ENCODE peak calls at places on chromosomes 5 and 9, in seven cellular contexts. One of them, this sample, is unnamed.

GRCh38 chr5:136182618-136183017 is 10.3 kb downstream of the SMIM32 start:
- DNase-seq in neural progenitor cell: no peak
- DNase-seq in GM23338: no peak
- DNase-seq in hepatocyte: no peak
- DNase-seq in MM.1S: no peak
- DNase-seq in HCT116: no peak
- DNase-seq in neuronal stem cell: no peak
- DNase-seq in this sample: no peak

GRCh38 chr9:115058684-115059315 is 59.2 kb downstream of the TNC start:
- DNase-seq in neural progenitor cell: no peak
- DNase-seq in GM23338: no peak
- DNase-seq in hepatocyte: no peak
- DNase-seq in MM.1S: no peak
- DNase-seq in HCT116: no peak
- DNase-seq in neuronal stem cell: no peak
- DNase-seq in this sample: no peak

GRCh38 chr5:76372320-76373054 is 30.6 kb upstream of the IQGAP2 start:
- DNase-seq in neural progenitor cell: no peak
- DNase-seq in GM23338: no peak
- DNase-seq in hepatocyte: peak
- DNase-seq in MM.1S: no peak
- DNase-seq in HCT116: peak
- DNase-seq in neuronal stem cell: no peak
- DNase-seq in this sample: no peak

GRCh38 chr9:69155341-69156030 is 18.6 kb upstream of the TJP2 start:
- DNase-seq in neural progenitor cell: no peak
- DNase-seq in GM23338: peak
- DNase-seq in hepatocyte: no peak
- DNase-seq in MM.1S: no peak
- DNase-seq in HCT116: no peak
- DNase-seq in neuronal stem cell: no peak
- DNase-seq in this sample: no peak

GRCh38 chr9:92312887-92313623 is 12.1 kb downstream of the NOL8 start:
- DNase-seq in neural progenitor cell: no peak
- DNase-seq in GM23338: no peak
- DNase-seq in hepatocyte: no peak
- DNase-seq in MM.1S: no peak
- DNase-seq in HCT116: no peak
- DNase-seq in neuronal stem cell: no peak
- DNase-seq in this sample: no peak

GRCh38 chr5:140043508-140043872 is 391 bp upstream of the NRG2 start:
- DNase-seq in neural progenitor cell: peak
- DNase-seq in GM23338: peak
- DNase-seq in hepatocyte: no peak
- DNase-seq in MM.1S: no peak
- DNase-seq in HCT116: no peak
- DNase-seq in neuronal stem cell: no peak
- DNase-seq in this sample: no peak

GRCh38 chr5:169534311-169534880 is 49.2 kb upstream of the SPDL1 start:
- DNase-seq in neural progenitor cell: no peak
- DNase-seq in GM23338: no peak
- DNase-seq in hepatocyte: no peak
- DNase-seq in MM.1S: no peak
- DNase-seq in HCT116: no peak
- DNase-seq in neuronal stem cell: no peak
- DNase-seq in this sample: no peak

GRCh38 chr5:6404129-6404528 is 25.8 kb upstream of the MED10 start:
- DNase-seq in neural progenitor cell: no peak
- DNase-seq in GM23338: no peak
- DNase-seq in hepatocyte: no peak
- DNase-seq in MM.1S: peak
- DNase-seq in HCT116: no peak
- DNase-seq in neuronal stem cell: no peak
- DNase-seq in this sample: no peak

GRCh38 chr5:1853531-1853930 is 29.2 kb downstream of the IRX4 start:
- DNase-seq in neural progenitor cell: no peak
- DNase-seq in GM23338: no peak
- DNase-seq in hepatocyte: no peak
- DNase-seq in MM.1S: no peak
- DNase-seq in HCT116: no peak
- DNase-seq in neuronal stem cell: no peak
- DNase-seq in this sample: no peak

GRCh38 chr5:56669534-56670483 is 145.5 kb upstream of the MAP3K1 start:
- DNase-seq in neural progenitor cell: no peak
- DNase-seq in GM23338: peak
- DNase-seq in hepatocyte: peak
- DNase-seq in MM.1S: peak
- DNase-seq in HCT116: no peak
- DNase-seq in neuronal stem cell: no peak
- DNase-seq in this sample: peak

GRCh38 chr9:112241491-112241890 is 66.4 kb upstream of the SUSD1 start:
- DNase-seq in neural progenitor cell: no peak
- DNase-seq in GM23338: no peak
- DNase-seq in hepatocyte: no peak
- DNase-seq in MM.1S: no peak
- DNase-seq in HCT116: no peak
- DNase-seq in neuronal stem cell: no peak
- DNase-seq in this sample: no peak

GRCh38 chr9:110830495-110830894 is 161.9 kb downstream of the MUSK start:
- DNase-seq in neural progenitor cell: no peak
- DNase-seq in GM23338: no peak
- DNase-seq in hepatocyte: no peak
- DNase-seq in MM.1S: no peak
- DNase-seq in HCT116: no peak
- DNase-seq in neuronal stem cell: no peak
- DNase-seq in this sample: no peak

GRCh38 chr5:151222769-151223446 is 984 bp downstream of the CCDC69 start:
- DNase-seq in neural progenitor cell: no peak
- DNase-seq in GM23338: peak
- DNase-seq in hepatocyte: peak
- DNase-seq in MM.1S: peak
- DNase-seq in HCT116: no peak
- DNase-seq in neuronal stem cell: no peak
- DNase-seq in this sample: peak

GRCh38 chr5:111563041-111563822 is 50.9 kb upstream of the STARD4 start:
- DNase-seq in neural progenitor cell: no peak
- DNase-seq in GM23338: no peak
- DNase-seq in hepatocyte: peak
- DNase-seq in MM.1S: no peak
- DNase-seq in HCT116: no peak
- DNase-seq in neuronal stem cell: no peak
- DNase-seq in this sample: no peak

GRCh38 chr5:10542151-10542550 is 21.7 kb upstream of the ANKRD33B start:
- DNase-seq in neural progenitor cell: no peak
- DNase-seq in GM23338: no peak
- DNase-seq in hepatocyte: no peak
- DNase-seq in MM.1S: no peak
- DNase-seq in HCT116: no peak
- DNase-seq in neuronal stem cell: no peak
- DNase-seq in this sample: no peak

GRCh38 chr5:22473865-22474264 is 379.3 kb downstream of the CDH12 start:
- DNase-seq in neural progenitor cell: no peak
- DNase-seq in GM23338: no peak
- DNase-seq in hepatocyte: no peak
- DNase-seq in MM.1S: no peak
- DNase-seq in HCT116: no peak
- DNase-seq in neuronal stem cell: no peak
- DNase-seq in this sample: no peak

GRCh38 chr9:86751207-86751606 is 196.1 kb downstream of the GAS1 start:
- DNase-seq in neural progenitor cell: no peak
- DNase-seq in GM23338: no peak
- DNase-seq in hepatocyte: no peak
- DNase-seq in MM.1S: no peak
- DNase-seq in HCT116: no peak
- DNase-seq in neuronal stem cell: no peak
- DNase-seq in this sample: no peak

GRCh38 chr5:137782055-137782454 is 27.9 kb upstream of the HNRNPA0 start:
- DNase-seq in neural progenitor cell: no peak
- DNase-seq in GM23338: no peak
- DNase-seq in hepatocyte: no peak
- DNase-seq in MM.1S: no peak
- DNase-seq in HCT116: no peak
- DNase-seq in neuronal stem cell: no peak
- DNase-seq in this sample: no peak

DNA sequence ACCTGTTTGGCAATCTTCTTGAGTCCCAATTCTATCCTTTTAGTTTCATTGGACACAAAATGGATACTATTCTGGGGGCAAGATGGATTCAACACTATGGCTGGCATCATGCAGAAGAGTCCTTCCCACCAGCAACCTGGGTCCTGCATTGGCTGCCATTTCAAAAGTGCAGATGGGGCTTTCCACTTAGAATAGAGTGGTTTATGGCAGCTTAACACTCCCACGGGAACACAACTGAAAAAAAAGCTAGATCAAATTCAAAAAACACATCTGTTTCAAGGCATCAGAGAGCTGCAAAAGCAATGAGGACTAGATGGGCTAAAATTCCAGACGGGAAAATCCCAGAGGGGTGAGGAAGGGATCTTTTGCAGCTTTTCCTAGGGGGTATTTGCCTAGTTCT is 11.2 kb upstream of the HMHB1 start:
- DNase-seq in neural progenitor cell: no peak
- DNase-seq in GM23338: no peak
- DNase-seq in hepatocyte: no peak
- DNase-seq in MM.1S: no peak
- DNase-seq in HCT116: no peak
- DNase-seq in neuronal stem cell: no peak
- DNase-seq in this sample: no peak
- H2AFZ ChIP-seq in neural progenitor cell: no peak
- H2AFZ ChIP-seq in GM23338: peak
- H2AFZ ChIP-seq in hepatocyte: no peak
- H2AFZ ChIP-seq in MM.1S: no peak
- H2AFZ ChIP-seq in HCT116: no peak
- H2AFZ ChIP-seq in neuronal stem cell: no peak
- H2AFZ ChIP-seq in this sample: no peak

GRCh38 chr5:130528474-130528873 is 624.2 kb downstream of the CHSY3 start:
- DNase-seq in neural progenitor cell: no peak
- DNase-seq in GM23338: no peak
- DNase-seq in hepatocyte: no peak
- DNase-seq in MM.1S: no peak
- DNase-seq in HCT116: no peak
- DNase-seq in neuronal stem cell: no peak
- DNase-seq in this sample: no peak
- H2AFZ ChIP-seq in neural progenitor cell: no peak
- H2AFZ ChIP-seq in GM23338: peak
- H2AFZ ChIP-seq in hepatocyte: no peak
- H2AFZ ChIP-seq in MM.1S: no peak
- H2AFZ ChIP-seq in HCT116: no peak
- H2AFZ ChIP-seq in neuronal stem cell: no peak
- H2AFZ ChIP-seq in this sample: no peak

GRCh38 chr9:127915325-127915752 is 1.5 kb downstream of the ST6GALNAC4 start:
- DNase-seq in neural progenitor cell: no peak
- DNase-seq in GM23338: no peak
- DNase-seq in hepatocyte: no peak
- DNase-seq in MM.1S: peak
- DNase-seq in HCT116: no peak
- DNase-seq in neuronal stem cell: no peak
- DNase-seq in this sample: no peak

GRCh38 chr9:127916665-127917581 is at the start of gene ST6GALNAC4:
- DNase-seq in neural progenitor cell: peak
- DNase-seq in GM23338: peak
- DNase-seq in hepatocyte: peak
- DNase-seq in MM.1S: peak
- DNase-seq in HCT116: no peak
- DNase-seq in neuronal stem cell: peak
- DNase-seq in this sample: peak

GRCh38 chr9:127917603-127918002 is 762 bp upstream of the ST6GALNAC4 start:
- DNase-seq in neural progenitor cell: no peak
- DNase-seq in GM23338: no peak
- DNase-seq in hepatocyte: no peak
- DNase-seq in MM.1S: peak
- DNase-seq in HCT116: no peak
- DNase-seq in neuronal stem cell: no peak
- DNase-seq in this sample: peak

GRCh38 chr9:127913682-127914081 is 3.2 kb downstream of the ST6GALNAC4 start:
- DNase-seq in neural progenitor cell: no peak
- DNase-seq in GM23338: no peak
- DNase-seq in hepatocyte: no peak
- DNase-seq in MM.1S: no peak
- DNase-seq in HCT116: no peak
- DNase-seq in neuronal stem cell: no peak
- DNase-seq in this sample: no peak

GRCh38 chr9:127915801-127916664 is 808 bp downstream of the ST6GALNAC4 start:
- DNase-seq in neural progenitor cell: no peak
- DNase-seq in GM23338: no peak
- DNase-seq in hepatocyte: no peak
- DNase-seq in MM.1S: peak
- DNase-seq in HCT116: no peak
- DNase-seq in neuronal stem cell: no peak
- DNase-seq in this sample: peak
- H2AFZ ChIP-seq in neural progenitor cell: peak
- H2AFZ ChIP-seq in GM23338: peak
- H2AFZ ChIP-seq in hepatocyte: peak
- H2AFZ ChIP-seq in MM.1S: peak
- H2AFZ ChIP-seq in HCT116: no peak
- H2AFZ ChIP-seq in neuronal stem cell: peak
- H2AFZ ChIP-seq in this sample: no peak

DNA sequence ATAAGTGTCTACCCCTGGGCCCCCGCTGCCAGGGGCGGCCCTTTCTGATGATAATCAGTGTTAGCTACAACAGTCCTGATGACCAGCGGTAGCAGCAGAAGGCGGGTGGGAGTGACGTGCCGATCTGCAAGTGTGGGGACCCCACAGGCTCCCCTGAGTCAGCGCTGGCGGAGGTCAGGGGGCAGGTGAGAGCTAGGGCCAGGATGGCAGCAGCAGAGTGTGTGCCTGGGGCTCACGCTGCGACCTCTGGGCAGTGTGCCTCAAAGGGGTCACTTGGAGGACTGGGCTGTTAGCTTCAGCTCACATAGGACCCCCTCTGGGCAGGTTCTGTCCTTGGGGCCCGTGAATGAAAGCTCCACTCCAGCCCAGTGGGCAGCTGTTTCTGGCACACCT is 80.4 kb downstream of the HMCN2 start:
- DNase-seq in neural progenitor cell: peak
- DNase-seq in GM23338: no peak
- DNase-seq in hepatocyte: no peak
- DNase-seq in MM.1S: no peak
- DNase-seq in HCT116: no peak
- DNase-seq in neuronal stem cell: no peak
- DNase-seq in this sample: no peak
- H2AFZ ChIP-seq in neural progenitor cell: no peak
- H2AFZ ChIP-seq in GM23338: no peak
- H2AFZ ChIP-seq in hepatocyte: no peak
- H2AFZ ChIP-seq in MM.1S: no peak
- H2AFZ ChIP-seq in HCT116: no peak
- H2AFZ ChIP-seq in neuronal stem cell: peak
- H2AFZ ChIP-seq in this sample: no peak